ENCODE peak calls at places on chromosomes 3 and 15, in five cellular contexts. J, P, Z, I and L are unnamed samples.

GRCh38 chr3:185657211-185657610 is 71.1 kb downstream of the SENP2 start:
- DNase-seq in J (no peak), P (no peak), Z (no peak), I (no peak), L (no peak)

GRCh38 chr3:107855710-107856109 is 235.1 kb downstream of the CD47 start:
- DNase-seq in J (no peak), P (no peak), Z (no peak), I (no peak), L (peak; percentile 76)

GRCh38 chr15:85579957-85580694 is 199.7 kb downstream of the AKAP13 start:
- DNase-seq in J (no peak), P (no peak), Z (no peak), I (peak; percentile 73), L (peak; percentile 17)

GRCh38 chr3:136343873-136344281 is 93.7 kb downstream of the PCCB start:
- DNase-seq in J (no peak), P (peak; percentile 97), Z (no peak), I (peak; percentile 90), L (no peak)

GRCh38 chr3:127697531-127698240 is 24.9 kb downstream of the ABTB1 start:
- DNase-seq in J (peak; percentile 70), P (no peak), Z (peak; percentile 60), I (peak; percentile 79), L (peak; percentile 91)

GRCh38 chr3:124125320-124125719 is 133.4 kb upstream of the ROPN1 start:
- DNase-seq in J (no peak), P (no peak), Z (no peak), I (no peak), L (no peak)

GRCh38 chr3:46183330-46183729 is 24.8 kb downstream of the CCR1 start:
- DNase-seq in J (no peak), P (no peak), Z (no peak), I (no peak), L (no peak)

GRCh38 chr15:26744894-26745293 is 28.0 kb downstream of the GABRB3 start:
- DNase-seq in J (no peak), P (no peak), Z (no peak), I (no peak), L (no peak)

GRCh38 chr3:43175541-43175940 is 69.7 kb upstream of the POMGNT2 start:
- DNase-seq in J (no peak), P (no peak), Z (no peak), I (no peak), L (no peak)

GRCh38 chr15:45091161-45091560 is 22.8 kb downstream of the DUOX2 start:
- DNase-seq in J (no peak), P (peak; percentile 6), Z (no peak), I (peak; percentile 79), L (no peak)

GRCh38 chr3:188389711-188390346 is 235.9 kb downstream of the LPP start:
- DNase-seq in J (peak; percentile 69), P (no peak), Z (peak; percentile 86), I (peak; percentile 56), L (peak; percentile 67)

GRCh38 chr3:71977525-71977924 is 192.6 kb upstream of the PROK2 start:
- DNase-seq in J (no peak), P (no peak), Z (no peak), I (no peak), L (no peak)

GRCh38 chr3:14601692-14602005 is 49.9 kb upstream of the CCDC174 start:
- DNase-seq in J (no peak), P (no peak), Z (no peak), I (no peak), L (no peak)

GRCh38 chr15:43134157-43134637 is 811 bp downstream of the TMEM62 start:
- DNase-seq in J (no peak), P (no peak), Z (no peak), I (no peak), L (peak; percentile 28)

GRCh38 chr15:33032053-33032452 is 162.5 kb downstream of the FMN1 start:
- DNase-seq in J (no peak), P (no peak), Z (no peak), I (no peak), L (no peak)

GRCh38 chr15:43218908-43219706 is 1.7 kb downstream of the EPB42 start:
- DNase-seq in J (peak; percentile 27), P (no peak), Z (no peak), I (peak; percentile 60), L (peak; percentile 25)

GRCh38 chr3:9769426-9770275 is at the start of gene CAMK1:
- DNase-seq in J (peak; percentile 79), P (no peak), Z (no peak), I (peak; percentile 95), L (no peak)